ENCODE peak calls at places on chromosomes 5 and 9, in four cellular contexts. Q, U, L and W are unnamed samples.

GRCh38 chr9:72292184-72292787 is 72.7 kb downstream of the ZFAND5 start:
- DNase-seq in Q (peak), U (peak), L (no peak), W (no peak)

GRCh38 chr5:6743161-6743560 is 29.9 kb downstream of the TENT4A start:
- DNase-seq in U (no peak), Q (no peak), L (no peak), W (peak)

GRCh38 chr5:61619289-61619688 is 287.2 kb downstream of the ZSWIM6 start:
- DNase-seq in U (no peak), L (peak), Q (no peak), W (no peak)

GRCh38 chr5:174455301-174455700 is 269.1 kb upstream of the MSX2 start:
- DNase-seq in U (no peak), L (no peak), Q (no peak), W (no peak)

GRCh38 chr5:154603978-154604679 is 126.1 kb upstream of the HAND1 start:
- DNase-seq in U (peak), L (no peak), Q (no peak), W (no peak)

GRCh38 chr5:177530638-177531037 is 13.9 kb upstream of the DDX41 start:
- DNase-seq in U (no peak), L (no peak), Q (no peak), W (no peak)

GRCh38 chr9:33852216-33852826 is 35.4 kb downstream of the UBE2R2 start:
- DNase-seq in U (no peak), Q (peak), L (no peak), W (no peak)

GRCh38 chr5:98940586-98940985 is 11.8 kb upstream of the CHD1 start:
- DNase-seq in U (peak), L (no peak), Q (no peak), W (no peak)

GRCh38 chr5:95284512-95285405 is at the start of gene MCTP1:
- DNase-seq in Q (peak), U (peak), L (peak), W (no peak)

DNA sequence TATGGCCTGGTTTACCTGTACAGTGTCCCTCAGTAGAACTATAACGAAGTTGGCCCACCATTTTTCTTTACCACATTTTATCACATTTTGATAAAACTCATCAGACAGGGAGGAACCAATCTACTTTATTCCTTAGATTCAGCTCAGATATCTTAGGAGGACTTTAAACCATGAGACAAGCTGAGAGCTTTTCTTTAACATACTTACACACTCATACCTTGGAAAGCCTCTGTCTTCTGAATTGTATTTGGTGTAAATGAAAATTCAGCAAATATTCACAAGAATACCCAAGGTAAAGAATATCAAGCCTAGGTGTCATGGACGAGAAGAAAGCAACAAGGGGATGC is 313.2 kb downstream of the ENC1 start:
- DNase-seq in Q (no peak), L (no peak), U (no peak), W (no peak)
- H3K27ac ChIP-seq in Q (peak), L (no peak), U (peak), W (peak)

GRCh38 chr9:100492952-100493351 is 20.0 kb downstream of the TMEFF1 start:
- DNase-seq in U (peak), L (no peak), Q (no peak), W (no peak)

GRCh38 chr9:100499460-100499859 is 26.5 kb downstream of the TMEFF1 start:
- DNase-seq in L (no peak), U (no peak), Q (no peak), W (no peak)

GRCh38 chr9:100499866-100500265 is 26.9 kb downstream of the TMEFF1 start:
- DNase-seq in L (no peak), Q (no peak), U (no peak), W (no peak)

GRCh38 chr9:100498592-100498991 is 25.6 kb downstream of the TMEFF1 start:
- DNase-seq in L (no peak), U (peak), Q (no peak), W (no peak)
- H3K27ac ChIP-seq in L (no peak), U (no peak), Q (no peak), W (no peak)

GRCh38 chr9:136659861-136660784 is 2.6 kb upstream of the EGFL7 start:
- DNase-seq in L (peak), U (no peak), Q (no peak), W (no peak)

GRCh38 chr9:136657975-136658848 is 4.5 kb upstream of the EGFL7 start:
- DNase-seq in Q (no peak), L (peak), U (no peak), W (no peak)

GRCh38 chr9:136660971-136661540 is 1.7 kb upstream of the EGFL7 start:
- DNase-seq in L (peak), Q (no peak), U (no peak), W (no peak)

GRCh38 chr9:136656795-136657611 is 5.7 kb upstream of the EGFL7 start:
- DNase-seq in U (no peak), Q (no peak), L (peak), W (no peak)

GRCh38 chr9:136658849-136659535 is 3.7 kb upstream of the EGFL7 start:
- DNase-seq in L (peak), U (no peak), Q (no peak), W (no peak)
- H3K27ac ChIP-seq in L (peak), U (no peak), Q (no peak), W (no peak)

DNA sequence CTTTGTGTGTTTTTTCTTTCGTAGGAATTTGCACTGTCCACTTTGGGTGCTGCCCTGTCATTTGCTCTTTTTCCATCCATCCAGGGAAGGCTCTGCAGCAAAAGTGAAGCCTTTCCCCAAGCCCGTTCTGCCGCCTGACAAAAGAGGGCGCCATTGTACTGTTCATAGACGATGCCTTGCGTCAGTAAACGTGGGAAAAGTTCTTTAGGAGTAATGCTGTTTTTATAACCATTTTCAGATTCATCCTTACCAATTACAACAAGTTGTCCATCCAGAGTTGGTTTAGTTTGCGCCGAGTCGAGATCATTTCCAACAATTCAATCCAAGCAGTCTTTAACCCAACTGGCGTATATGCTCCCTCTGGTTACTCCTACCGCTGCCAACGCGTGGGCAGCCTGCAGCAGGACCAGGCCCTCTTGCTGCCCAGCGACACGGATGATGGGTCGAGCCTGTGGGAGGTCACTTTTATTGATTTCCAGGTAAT is 34.3 kb upstream of the RPS23 start:
- DNase-seq in Q (peak), L (no peak), U (peak), W (no peak)
- H3K27ac ChIP-seq in Q (no peak), L (no peak), U (no peak), W (no peak)

GRCh38 chr5:57843016-57843402 is 360.4 kb upstream of the ACTBL2 start:
- DNase-seq in L (no peak), Q (no peak), U (no peak), W (no peak)
- H3K27ac ChIP-seq in L (no peak), Q (peak), U (peak), W (peak)

DNA sequence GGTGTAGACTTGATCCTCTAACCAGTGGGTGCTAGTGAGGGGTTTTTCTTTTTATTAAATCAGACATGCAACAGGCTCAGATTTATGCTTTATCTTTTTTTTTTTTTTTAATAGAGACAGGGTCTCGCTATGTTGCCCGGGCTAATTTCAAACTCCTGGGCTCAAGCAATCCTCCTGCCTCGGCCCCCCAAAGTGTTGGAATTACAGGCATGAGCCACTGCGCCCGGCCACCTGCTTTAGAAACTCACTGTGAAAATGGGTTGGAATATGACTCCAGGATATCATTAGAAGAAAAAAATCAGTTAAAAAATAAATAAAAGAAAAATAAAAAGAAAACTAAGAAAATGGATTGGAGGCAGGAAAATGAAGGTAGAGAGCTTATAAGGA is 50.7 kb downstream of the STOM start:
- DNase-seq in U (no peak), Q (no peak), L (no peak), W (no peak)
- H3K27ac ChIP-seq in U (no peak), Q (peak), L (no peak), W (no peak)

GRCh38 chr9:8823131-8823895 is 1023.7 kb upstream of the DMAC1 start:
- DNase-seq in Q (no peak), L (no peak), U (no peak), W (no peak)

GRCh38 chr9:8821910-8822666 is 1022.5 kb upstream of the DMAC1 start:
- DNase-seq in Q (no peak), U (peak), L (no peak), W (no peak)

GRCh38 chr9:8822667-8823025 is 1023.1 kb upstream of the DMAC1 start:
- DNase-seq in Q (no peak), U (no peak), L (no peak), W (no peak)

GRCh38 chr9:8826281-8826680 is 1026.7 kb upstream of the DMAC1 start:
- DNase-seq in U (no peak), L (no peak), Q (no peak), W (no peak)

GRCh38 chr9:8825600-8826147 is 1026.1 kb upstream of the DMAC1 start:
- DNase-seq in L (no peak), Q (no peak), U (no peak), W (no peak)
- H3K27ac ChIP-seq in L (no peak), Q (no peak), U (no peak), W (no peak)

GRCh38 chr9:134065720-134066419 is 2.0 kb downstream of the BRD3 start:
- DNase-seq in L (peak), U (peak), Q (peak), W (no peak)
- H3K27ac ChIP-seq in L (peak), U (peak), Q (peak), W (peak)

GRCh38 chr5:172721455-172722308 is 49.3 kb downstream of the DUSP1 start:
- DNase-seq in L (peak), Q (no peak), U (no peak), W (no peak)
- H3K27ac ChIP-seq in L (peak), Q (peak), U (no peak), W (no peak)